ENCODE peak calls at places on chromosome 4, in nine cellular contexts. P is spleen, X is HCT116, U is brain microvascular endothelial cell, L is adipocyte, O is uterus, F is H1, D is skeletal muscle cell, K is MG63. N is an unnamed sample.

GRCh38 chr4:138953962-138954371 is 61.6 kb upstream of the NOCT start:
- DNase-seq in P (no peak), X (no peak), U (peak), L (peak), O (peak), F (no peak), D (peak), K (peak), N (peak)

GRCh38 chr4:142901166-142901662 is 55.1 kb upstream of the INPP4B start:
- DNase-seq in P (no peak), X (no peak), U (peak), L (no peak), O (no peak), F (no peak), D (no peak), K (peak), N (no peak)

GRCh38 chr4:23991444-23991843 is 101.6 kb upstream of the PPARGC1A start:
- DNase-seq in P (no peak), X (no peak), U (no peak), L (no peak), O (no peak), F (no peak), D (no peak), K (no peak), N (no peak)

GRCh38 chr4:134027931-134028330 is 173.7 kb downstream of the PABPC4L start:
- DNase-seq in P (no peak), X (peak), U (peak), L (peak), O (no peak), F (no peak), D (peak), K (no peak), N (peak)

GRCh38 chr4:113539408-113539807 is 222.1 kb downstream of the CAMK2D start:
- DNase-seq in P (no peak), X (peak), U (peak), L (peak), O (no peak), F (no peak), D (peak), K (no peak), N (no peak)

GRCh38 chr4:53622739-53623151 is 31.5 kb upstream of the LNX1 start:
- DNase-seq in P (no peak), X (no peak), U (peak), L (peak), O (no peak), F (no peak), D (peak), K (peak), N (no peak)

GRCh38 chr4:70902577-70903281 is 560 bp downstream of the MOB1B start:
- DNase-seq in P (no peak), X (no peak), U (peak), L (no peak), O (no peak), F (no peak), D (no peak), K (no peak), N (no peak)

GRCh38 chr4:242121-242848 is 63.0 kb downstream of the ZNF732 start:
- DNase-seq in P (peak), X (no peak), U (peak), L (peak), O (peak), F (peak), D (no peak), K (no peak), N (no peak)

GRCh38 chr4:48093949-48094550 is 40.0 kb downstream of the TXK start:
- DNase-seq in P (no peak), X (no peak), U (peak), L (peak), O (no peak), F (peak), D (no peak), K (peak), N (peak)

GRCh38 chr4:114267976-114268375 is 288.5 kb upstream of the ARSJ start:
- DNase-seq in P (no peak), X (no peak), U (peak), L (peak), O (no peak), F (no peak), D (peak), K (no peak), N (no peak)

GRCh38 chr4:20672262-20672661 is 28.0 kb upstream of the PACRGL start:
- DNase-seq in P (no peak), X (no peak), U (no peak), L (no peak), O (no peak), F (no peak), D (no peak), K (no peak), N (no peak)

GRCh38 chr4:29276150-29276549 is 1444.0 kb upstream of the PCDH7 start:
- DNase-seq in P (no peak), X (no peak), U (no peak), L (no peak), O (no peak), F (no peak), D (no peak), K (no peak), N (no peak)

GRCh38 chr4:7985072-7985471 is 45.4 kb upstream of the AFAP1 start:
- DNase-seq in P (no peak), X (no peak), U (no peak), L (no peak), O (no peak), F (no peak), D (no peak), K (no peak), N (no peak)

GRCh38 chr4:149292422-149293055 is 523.1 kb downstream of the IQCM start:
- DNase-seq in P (no peak), X (no peak), U (no peak), L (no peak), O (no peak), F (no peak), D (no peak), K (no peak), N (no peak)

GRCh38 chr4:79964020-79964714 is 108.9 kb downstream of the ANTXR2 start:
- DNase-seq in P (no peak), X (no peak), U (no peak), L (no peak), O (no peak), F (no peak), D (peak), K (no peak), N (no peak)

GRCh38 chr4:137609693-137610450 is 77.6 kb upstream of the PCDH18 start:
- DNase-seq in P (no peak), X (no peak), U (peak), L (peak), O (no peak), F (no peak), D (peak), K (no peak), N (no peak)

GRCh38 chr4:149961876-149962597 is 116.2 kb upstream of the DCLK2 start:
- DNase-seq in P (no peak), X (no peak), U (peak), L (peak), O (no peak), F (no peak), D (peak), K (peak), N (peak)

GRCh38 chr4:119795986-119796578 is 167.5 kb upstream of the PDE5A start:
- DNase-seq in P (no peak), X (no peak), U (no peak), L (peak), O (no peak), F (no peak), D (no peak), K (no peak), N (no peak)

GRCh38 chr4:78297075-78297815 is 240.1 kb downstream of the FRAS1 start:
- DNase-seq in P (no peak), X (no peak), U (no peak), L (peak), O (no peak), F (no peak), D (no peak), K (no peak), N (no peak)

GRCh38 chr4:94457692-94458106 is 6.0 kb downstream of the PDLIM5 start:
- DNase-seq in P (no peak), X (no peak), U (no peak), L (peak), O (no peak), F (no peak), D (no peak), K (peak), N (peak)

GRCh38 chr4:98845960-98846359 is 83.0 kb downstream of the EIF4E start:
- DNase-seq in P (no peak), X (no peak), U (no peak), L (no peak), O (no peak), F (no peak), D (no peak), K (no peak), N (no peak)

GRCh38 chr4:124535004-124535403 is 177.5 kb downstream of the ANKRD50 start:
- DNase-seq in P (no peak), X (no peak), U (no peak), L (no peak), O (no peak), F (no peak), D (no peak), K (no peak), N (no peak)

GRCh38 chr4:7390906-7391636 is 43.7 kb downstream of the PSAPL1 start:
- DNase-seq in P (peak), X (no peak), U (no peak), L (no peak), O (peak), F (no peak), D (no peak), K (no peak), N (no peak)

GRCh38 chr4:3515646-3516045 is 16.6 kb downstream of the LRPAP1 start:
- DNase-seq in P (peak), X (no peak), U (no peak), L (no peak), O (no peak), F (no peak), D (no peak), K (no peak), N (no peak)

GRCh38 chr4:182175788-182176519 is 67.2 kb upstream of the TENM3 start:
- DNase-seq in P (no peak), X (no peak), U (no peak), L (no peak), O (no peak), F (no peak), D (no peak), K (no peak), N (no peak)

GRCh38 chr4:140152760-140153418 is 1.1 kb downstream of the MAML3 start:
- DNase-seq in P (peak), X (no peak), U (peak), L (peak), O (peak), F (no peak), D (no peak), K (peak), N (no peak)

GRCh38 chr4:106266201-106266600 is 49.8 kb downstream of the TBCK start:
- DNase-seq in P (no peak), X (peak), U (peak), L (peak), O (no peak), F (no peak), D (no peak), K (no peak), N (no peak)

GRCh38 chr4:183322326-183322725 is at the start of gene CLDN24:
- DNase-seq in P (no peak), X (no peak), U (no peak), L (no peak), O (no peak), F (no peak), D (no peak), K (no peak), N (no peak)

GRCh38 chr4:105605493-105605892 is 53.1 kb downstream of the ARHGEF38 start:
- DNase-seq in P (no peak), X (no peak), U (peak), L (peak), O (no peak), F (no peak), D (peak), K (peak), N (peak)

GRCh38 chr4:123352240-123352945 is 44.2 kb upstream of the SPRY1 start:
- DNase-seq in P (no peak), X (no peak), U (no peak), L (peak), O (no peak), F (no peak), D (peak), K (peak), N (peak)

GRCh38 chr4:40283968-40284367 is 51.2 kb upstream of the CHRNA9 start:
- DNase-seq in P (peak), X (peak), U (no peak), L (no peak), O (no peak), F (no peak), D (no peak), K (peak), N (no peak)

GRCh38 chr4:158938462-158939044 is 164.3 kb upstream of the RAPGEF2 start:
- DNase-seq in P (no peak), X (no peak), U (no peak), L (peak), O (no peak), F (no peak), D (peak), K (no peak), N (no peak)

GRCh38 chr4:143286058-143286457 is 50.6 kb upstream of the GAB1 start:
- DNase-seq in P (no peak), X (no peak), U (no peak), L (peak), O (no peak), F (no peak), D (no peak), K (no peak), N (no peak)

GRCh38 chr4:150250998-150251651 is 172.9 kb downstream of the DCLK2 start:
- DNase-seq in P (no peak), X (no peak), U (no peak), L (no peak), O (no peak), F (no peak), D (no peak), K (no peak), N (no peak)

GRCh38 chr4:17469931-17470674 is 41.8 kb downstream of the QDPR start:
- DNase-seq in P (no peak), X (no peak), U (peak), L (no peak), O (no peak), F (no peak), D (no peak), K (no peak), N (no peak)

GRCh38 chr4:4559596-4559995 is 17.7 kb upstream of the STX18 start:
- DNase-seq in P (no peak), X (no peak), U (peak), L (peak), O (no peak), F (no peak), D (no peak), K (no peak), N (no peak)

GRCh38 chr4:119638359-119638758 is 9.8 kb upstream of the PDE5A start:
- DNase-seq in P (no peak), X (no peak), U (no peak), L (no peak), O (no peak), F (no peak), D (no peak), K (no peak), N (no peak)

GRCh38 chr4:122117743-122118142 is 34.4 kb upstream of the BLTP1 start:
- DNase-seq in P (no peak), X (no peak), U (no peak), L (peak), O (no peak), F (no peak), D (peak), K (peak), N (no peak)

GRCh38 chr4:101346312-101346561 is 1.1 kb downstream of the PPP3CA start:
- DNase-seq in P (no peak), X (no peak), U (no peak), L (no peak), O (no peak), F (no peak), D (no peak), K (peak), N (no peak)

GRCh38 chr4:184409502-184409901 is 64.8 kb downstream of the IRF2 start:
- DNase-seq in P (no peak), X (no peak), U (no peak), L (no peak), O (no peak), F (no peak), D (no peak), K (no peak), N (no peak)
- H3K4me3 ChIP-seq in P (peak), X (no peak), U (no peak), L (no peak), O (no peak), F (no peak), D (no peak), K (no peak), N (no peak)

DNA sequence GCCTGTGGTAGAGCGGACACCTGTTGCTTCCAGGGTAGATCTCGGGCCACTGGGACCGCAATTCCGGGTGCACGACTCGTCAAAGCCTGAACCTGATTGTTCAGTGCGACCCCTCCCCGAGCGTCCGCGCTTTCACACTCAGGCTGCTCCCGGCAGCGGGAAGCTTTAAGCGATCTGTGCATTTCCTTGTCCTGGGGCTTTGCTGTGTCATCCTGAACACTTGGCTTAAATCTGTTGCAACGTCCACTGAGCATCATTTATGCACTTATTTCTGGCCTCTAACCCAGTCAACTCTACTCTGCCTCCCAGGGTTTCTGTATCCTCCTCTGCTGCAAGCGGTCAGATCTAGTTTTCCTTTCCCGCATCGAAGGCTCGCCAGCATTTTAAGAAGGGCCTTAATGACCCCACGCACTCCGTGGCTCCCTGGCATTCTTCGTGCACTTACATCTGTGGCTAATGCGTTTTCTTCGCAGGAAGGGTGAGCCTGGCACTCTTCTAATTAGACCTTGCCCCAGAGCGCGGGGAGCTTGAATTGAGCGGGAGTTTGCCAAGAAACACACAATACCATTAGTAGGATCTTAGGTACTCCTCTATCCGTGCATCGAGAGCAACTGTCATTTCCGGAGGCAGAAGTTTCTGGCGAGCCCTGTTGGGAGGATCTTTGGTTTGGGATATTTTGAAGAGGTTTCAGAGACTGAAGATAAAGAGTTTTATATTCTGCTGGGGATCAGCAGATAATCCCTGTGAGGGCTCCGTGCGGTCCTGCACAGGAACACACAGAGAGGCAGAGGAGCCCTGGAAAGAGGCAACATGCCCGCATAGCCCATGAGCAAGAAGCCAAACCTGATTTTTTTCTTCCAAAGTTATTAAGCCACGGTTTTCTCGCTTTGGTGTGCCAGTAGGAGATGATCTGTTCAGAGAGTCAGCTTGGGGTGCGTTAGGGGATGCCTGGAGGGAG is 654 bp upstream of the DDIT4L start:
- DNase-seq in P (no peak), X (no peak), U (no peak), L (peak), O (peak), F (no peak), D (peak), K (peak), N (no peak)
- H3K4me3 ChIP-seq in P (peak), X (peak), U (peak), L (peak), O (peak), F (peak), D (peak), K (peak), N (peak)

GRCh38 chr4:31327031-31327430 is 606.9 kb downstream of the PCDH7 start:
- DNase-seq in P (no peak), X (no peak), U (no peak), L (no peak), O (no peak), F (no peak), D (no peak), K (no peak), N (no peak)
- H3K4me3 ChIP-seq in P (no peak), X (no peak), U (no peak), L (no peak), O (no peak), F (no peak), D (no peak), K (no peak), N (no peak)

GRCh38 chr4:173281001-173281400 is 53.2 kb downstream of the HMGB2 start:
- DNase-seq in P (no peak), X (no peak), U (no peak), L (no peak), O (no peak), F (no peak), D (no peak), K (no peak), N (no peak)

GRCh38 chr4:173287486-173287885 is 46.7 kb downstream of the HMGB2 start:
- DNase-seq in P (no peak), X (no peak), U (no peak), L (no peak), O (no peak), F (no peak), D (no peak), K (no peak), N (no peak)

GRCh38 chr4:173277340-173277739 is 56.8 kb downstream of the HMGB2 start:
- DNase-seq in P (no peak), X (no peak), U (no peak), L (no peak), O (no peak), F (no peak), D (no peak), K (no peak), N (no peak)

GRCh38 chr4:173284463-173284862 is 49.7 kb downstream of the HMGB2 start:
- DNase-seq in P (no peak), X (no peak), U (no peak), L (no peak), O (no peak), F (no peak), D (no peak), K (no peak), N (no peak)

DNA sequence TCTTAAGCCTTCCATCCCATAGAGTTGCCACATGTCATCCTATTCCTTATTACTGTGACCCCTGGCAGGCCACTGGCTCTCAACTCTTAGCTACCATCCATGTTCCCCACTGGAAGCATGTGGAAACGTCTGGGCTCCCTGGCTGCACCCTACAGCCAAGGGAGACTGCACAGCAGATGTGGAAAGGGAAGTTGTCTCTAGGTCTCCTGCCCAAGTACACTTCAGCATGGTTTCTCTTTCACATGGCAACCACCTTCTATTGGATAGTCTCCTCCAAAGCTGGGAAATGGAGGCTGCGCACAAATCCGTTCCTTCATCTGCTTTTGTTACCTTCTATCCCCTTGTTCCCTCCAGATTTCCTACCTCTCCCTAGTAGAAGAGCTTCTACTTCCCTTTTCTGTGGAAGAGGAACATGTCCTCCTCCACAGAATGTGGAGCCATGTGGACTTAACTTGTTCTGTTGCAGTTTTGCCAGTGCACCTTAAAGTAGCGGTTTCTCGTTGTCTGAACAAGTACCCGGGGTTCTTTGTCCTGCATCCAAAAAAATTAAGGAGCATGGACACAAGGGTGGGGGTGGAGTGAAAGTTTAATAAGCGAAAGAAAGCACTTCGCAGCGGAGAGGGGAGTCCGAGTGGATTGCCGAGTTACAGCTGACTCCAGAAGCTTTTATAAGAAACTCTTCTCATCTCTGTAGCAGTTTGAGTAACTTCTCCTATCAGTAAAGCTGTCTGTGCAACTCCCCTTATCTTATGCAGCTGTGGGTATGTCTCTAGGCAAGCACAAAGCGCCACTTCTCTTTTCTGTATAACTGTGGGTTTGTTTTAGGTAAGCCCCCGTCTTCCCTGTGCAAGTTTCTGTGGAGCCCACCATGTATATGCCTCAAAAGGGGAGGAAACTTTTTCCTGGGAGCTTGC is 52.5 kb downstream of the HMGB2 start:
- DNase-seq in P (no peak), X (no peak), U (no peak), L (no peak), O (no peak), F (no peak), D (no peak), K (no peak), N (no peak)
- H3K4me3 ChIP-seq in P (no peak), X (no peak), U (no peak), L (no peak), O (no peak), F (no peak), D (no peak), K (no peak), N (no peak)

GRCh38 chr4:41360214-41360910 is 103.6 kb downstream of the UCHL1 start:
- DNase-seq in P (peak), X (no peak), U (no peak), L (peak), O (peak), F (no peak), D (no peak), K (peak), N (no peak)
- H3K4me3 ChIP-seq in P (peak), X (peak), U (peak), L (peak), O (peak), F (peak), D (peak), K (peak), N (peak)

GRCh38 chr4:107987916-107988762 is 1.6 kb upstream of the HADH start:
- DNase-seq in P (no peak), X (no peak), U (no peak), L (no peak), O (no peak), F (no peak), D (no peak), K (no peak), N (no peak)
- H3K4me3 ChIP-seq in P (peak), X (no peak), U (no peak), L (peak), O (no peak), F (no peak), D (no peak), K (no peak), N (no peak)

N was measured in retinal pigment epithelial cell.